ENCODE peak calls at places on chromosomes 4 and X, in nine cellular contexts. One of them, this sample, is unnamed.

GRCh38 chr4:184825394-184826314 is at the start of gene ACSL1:
- DNase-seq in K562: peak; percentile 95
- DNase-seq in SK-N-SH: peak; percentile 99
- DNase-seq in tibial artery: peak; percentile 92
- DNase-seq in right lobe of liver: peak; percentile 92
- DNase-seq in transverse colon: peak; percentile 76
- DNase-seq in adrenal gland: peak; percentile 70
- DNase-seq in fibroblast of lung: peak; percentile 66
- DNase-seq in Panc1: no peak
- DNase-seq in this sample: peak; percentile 73

GRCh38 chr4:15547392-15547791 is 77.7 kb downstream of the CC2D2A start:
- DNase-seq in fibroblast of lung: no peak
- DNase-seq in tibial artery: no peak
- DNase-seq in Panc1: no peak
- DNase-seq in right lobe of liver: no peak
- DNase-seq in K562: no peak
- DNase-seq in transverse colon: no peak
- DNase-seq in SK-N-SH: no peak
- DNase-seq in adrenal gland: no peak
- DNase-seq in this sample: no peak

GRCh38 chr4:80116516-80116915 is 43.5 kb upstream of the ANTXR2 start:
- DNase-seq in SK-N-SH: no peak
- DNase-seq in K562: no peak
- DNase-seq in fibroblast of lung: no peak
- DNase-seq in adrenal gland: no peak
- DNase-seq in tibial artery: no peak
- DNase-seq in right lobe of liver: no peak
- DNase-seq in transverse colon: no peak
- DNase-seq in Panc1: no peak
- DNase-seq in this sample: no peak

GRCh38 chrX:154019061-154019621 is 561 bp downstream of the IRAK1 start:
- DNase-seq in fibroblast of lung: no peak
- DNase-seq in K562: peak; percentile 56
- DNase-seq in transverse colon: peak; percentile 21
- DNase-seq in tibial artery: no peak
- DNase-seq in right lobe of liver: no peak
- DNase-seq in Panc1: no peak
- DNase-seq in adrenal gland: peak; percentile 48
- DNase-seq in SK-N-SH: peak; percentile 66
- DNase-seq in this sample: no peak

GRCh38 chr4:108651068-108651794 is 832 bp downstream of the OSTC start:
- DNase-seq in K562: peak; percentile 33
- DNase-seq in SK-N-SH: peak; percentile 22
- DNase-seq in transverse colon: no peak
- DNase-seq in adrenal gland: no peak
- DNase-seq in tibial artery: no peak
- DNase-seq in Panc1: no peak
- DNase-seq in right lobe of liver: no peak
- DNase-seq in fibroblast of lung: peak; percentile 73
- DNase-seq in this sample: no peak

GRCh38 chr4:134216436-134216835 is 14.8 kb upstream of the PABPC4L start:
- DNase-seq in transverse colon: no peak
- DNase-seq in fibroblast of lung: no peak
- DNase-seq in adrenal gland: no peak
- DNase-seq in right lobe of liver: no peak
- DNase-seq in tibial artery: no peak
- DNase-seq in SK-N-SH: no peak
- DNase-seq in Panc1: no peak
- DNase-seq in K562: no peak
- DNase-seq in this sample: no peak

GRCh38 chrX:133786382-133786781 is 199.0 kb downstream of the GPC3 start:
- DNase-seq in right lobe of liver: no peak
- DNase-seq in transverse colon: no peak
- DNase-seq in tibial artery: no peak
- DNase-seq in SK-N-SH: no peak
- DNase-seq in Panc1: no peak
- DNase-seq in adrenal gland: no peak
- DNase-seq in fibroblast of lung: no peak
- DNase-seq in K562: no peak
- DNase-seq in this sample: no peak

GRCh38 chrX:69137911-69138310 is 27.3 kb downstream of the PJA1 start:
- DNase-seq in K562: no peak
- DNase-seq in SK-N-SH: no peak
- DNase-seq in tibial artery: no peak
- DNase-seq in transverse colon: no peak
- DNase-seq in Panc1: no peak
- DNase-seq in right lobe of liver: no peak
- DNase-seq in adrenal gland: no peak
- DNase-seq in fibroblast of lung: no peak
- DNase-seq in this sample: no peak

GRCh38 chr4:156472624-156473023 is 499.0 kb downstream of the PDGFC start:
- DNase-seq in Panc1: no peak
- DNase-seq in adrenal gland: no peak
- DNase-seq in right lobe of liver: no peak
- DNase-seq in tibial artery: no peak
- DNase-seq in fibroblast of lung: no peak
- DNase-seq in SK-N-SH: no peak
- DNase-seq in K562: no peak
- DNase-seq in transverse colon: no peak
- DNase-seq in this sample: no peak

GRCh38 chr4:168854216-168854921 is 155.7 kb downstream of the CBR4 start:
- DNase-seq in SK-N-SH: no peak
- DNase-seq in tibial artery: no peak
- DNase-seq in K562: no peak
- DNase-seq in Panc1: no peak
- DNase-seq in right lobe of liver: no peak
- DNase-seq in fibroblast of lung: no peak
- DNase-seq in adrenal gland: no peak
- DNase-seq in transverse colon: no peak
- DNase-seq in this sample: no peak

GRCh38 chr4:168857009-168857408 is 153.0 kb downstream of the CBR4 start:
- DNase-seq in right lobe of liver: no peak
- DNase-seq in tibial artery: no peak
- DNase-seq in SK-N-SH: no peak
- DNase-seq in K562: no peak
- DNase-seq in Panc1: no peak
- DNase-seq in adrenal gland: no peak
- DNase-seq in transverse colon: no peak
- DNase-seq in fibroblast of lung: no peak
- DNase-seq in this sample: no peak

GRCh38 chr4:168857546-168858314 is 152.3 kb downstream of the CBR4 start:
- DNase-seq in fibroblast of lung: peak; percentile 97
- DNase-seq in tibial artery: no peak
- DNase-seq in right lobe of liver: no peak
- DNase-seq in K562: no peak
- DNase-seq in Panc1: no peak
- DNase-seq in transverse colon: no peak
- DNase-seq in adrenal gland: no peak
- DNase-seq in SK-N-SH: no peak
- DNase-seq in this sample: peak; percentile 45

GRCh38 chr4:168853770-168854169 is 156.3 kb downstream of the CBR4 start:
- DNase-seq in adrenal gland: no peak
- DNase-seq in SK-N-SH: no peak
- DNase-seq in fibroblast of lung: no peak
- DNase-seq in K562: no peak
- DNase-seq in tibial artery: no peak
- DNase-seq in transverse colon: no peak
- DNase-seq in right lobe of liver: no peak
- DNase-seq in Panc1: no peak
- DNase-seq in this sample: no peak

DNA sequence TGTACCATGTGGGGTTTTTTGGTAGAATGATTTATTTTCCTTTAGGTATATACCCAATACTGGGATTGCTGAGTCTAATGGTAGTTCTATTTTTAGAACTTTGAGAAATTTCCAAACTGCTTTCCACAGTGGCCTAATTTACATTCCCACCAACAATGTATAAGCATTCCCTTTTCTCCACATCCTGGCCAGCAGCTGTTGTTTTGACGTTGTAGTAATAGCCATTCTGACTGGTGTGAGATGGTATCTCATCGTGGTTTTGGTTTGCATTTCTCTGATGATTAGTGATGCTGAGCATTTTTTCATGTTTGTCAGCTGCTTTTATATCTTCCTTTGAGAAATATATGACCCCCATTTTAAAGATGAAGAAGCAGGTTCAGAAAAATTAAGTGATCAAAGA is 153.7 kb downstream of the CBR4 start:
- DNase-seq in fibroblast of lung: peak; percentile 93
- DNase-seq in adrenal gland: no peak
- DNase-seq in right lobe of liver: no peak
- DNase-seq in SK-N-SH: no peak
- DNase-seq in K562: no peak
- DNase-seq in tibial artery: no peak
- DNase-seq in Panc1: no peak
- DNase-seq in transverse colon: no peak
- DNase-seq in this sample: peak; percentile 65
- H3K4me1 ChIP-seq in fibroblast of lung: peaks cover 23% of the 10 kb centered on the region
- H3K4me1 ChIP-seq in adrenal gland: peaks cover 63% of the 10 kb centered on the region
- H3K4me1 ChIP-seq in right lobe of liver: no peaks in the 10 kb centered on the region
- H3K4me1 ChIP-seq in SK-N-SH: peaks cover 26% of the 10 kb centered on the region
- H3K4me1 ChIP-seq in K562: no peaks in the 10 kb centered on the region
- H3K4me1 ChIP-seq in tibial artery: peaks cover 75% of the 10 kb centered on the region
- H3K4me1 ChIP-seq in Panc1: no peaks in the 10 kb centered on the region
- H3K4me1 ChIP-seq in transverse colon: peaks cover 64% of the 10 kb centered on the region
- H3K4me1 ChIP-seq in this sample: peaks cover 59% of the 10 kb centered on the region

DNA sequence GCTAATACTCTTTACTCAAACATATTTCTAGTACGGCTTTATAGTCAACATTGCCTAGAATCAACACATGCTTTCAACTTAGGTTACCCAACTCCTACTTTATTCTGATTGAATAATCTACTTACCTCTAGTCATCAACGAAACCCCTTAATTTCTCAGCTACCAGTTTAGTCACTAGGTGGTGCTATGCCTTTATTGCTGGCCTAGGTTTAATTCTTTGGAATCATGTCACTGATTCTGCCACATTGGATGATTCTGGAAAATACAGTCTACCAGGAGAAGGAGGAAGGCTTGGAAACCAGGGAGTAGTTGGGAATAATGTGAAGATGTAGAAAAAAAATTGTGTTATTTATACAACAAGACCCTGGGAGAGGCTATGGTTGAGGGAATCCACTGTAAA is 167.7 kb downstream of the DCAF12L2 start:
- DNase-seq in SK-N-SH: peak; percentile 1
- DNase-seq in adrenal gland: no peak
- DNase-seq in tibial artery: no peak
- DNase-seq in right lobe of liver: no peak
- DNase-seq in fibroblast of lung: no peak
- DNase-seq in transverse colon: no peak
- DNase-seq in K562: no peak
- DNase-seq in Panc1: peak; percentile 4
- DNase-seq in this sample: no peak
- H3K27ac ChIP-seq in SK-N-SH: no peak overlapping the region
- H3K27ac ChIP-seq in adrenal gland: no peak overlapping the region
- H3K27ac ChIP-seq in tibial artery: no peak overlapping the region
- H3K27ac ChIP-seq in right lobe of liver: no peak overlapping the region
- H3K27ac ChIP-seq in fibroblast of lung: no peak overlapping the region
- H3K27ac ChIP-seq in transverse colon: no peak overlapping the region
- H3K27ac ChIP-seq in K562: no peak overlapping the region
- H3K27ac ChIP-seq in Panc1: no peak overlapping the region
- H3K27ac ChIP-seq in this sample: no peak overlapping the region

DNA sequence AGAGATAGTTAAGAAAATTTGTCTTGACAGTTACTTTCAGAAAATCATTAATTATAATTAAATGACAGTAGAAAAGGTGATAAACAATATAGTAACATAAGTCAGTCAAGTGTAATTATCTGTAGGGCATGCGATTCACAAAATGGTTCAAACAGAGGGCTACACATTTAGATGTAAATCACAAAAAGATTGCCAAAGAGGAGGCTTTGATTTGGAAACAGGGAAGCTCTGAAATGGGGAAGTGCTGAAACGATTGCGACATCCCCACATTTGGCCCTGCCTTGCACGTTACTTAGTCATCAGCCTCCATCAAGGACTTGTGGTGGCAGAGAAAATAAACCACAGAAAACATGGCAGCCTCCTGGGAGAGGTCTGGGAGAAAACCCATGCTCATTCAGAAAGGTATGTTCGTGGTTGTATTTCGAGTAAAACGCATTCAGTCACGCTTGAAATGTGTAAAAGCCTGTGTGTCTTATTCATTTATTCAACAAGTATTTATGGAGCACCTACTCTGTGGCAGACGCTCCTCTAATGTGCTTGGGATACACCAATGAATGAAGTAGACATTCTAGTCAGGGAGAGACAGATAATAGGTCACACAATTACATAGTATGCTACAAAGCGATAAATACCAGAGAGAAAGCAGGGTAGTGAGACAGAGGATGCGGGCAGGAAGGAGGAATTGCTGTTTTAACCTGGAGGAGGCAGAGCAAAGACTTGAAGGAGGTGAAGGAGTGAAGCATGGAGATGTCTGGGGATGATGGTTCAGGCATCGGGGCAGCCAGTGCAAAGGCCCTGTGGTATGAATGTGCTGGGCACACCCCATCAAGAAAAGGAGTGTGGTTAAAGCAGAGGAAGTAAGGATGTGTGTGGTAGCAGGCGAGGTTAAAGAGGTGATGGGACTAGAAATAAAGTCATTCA is 7.8 kb downstream of the RBM47 start:
- DNase-seq in right lobe of liver: peak; percentile 85
- DNase-seq in adrenal gland: peak; percentile 93
- DNase-seq in SK-N-SH: no peak
- DNase-seq in transverse colon: peak; percentile 68
- DNase-seq in K562: no peak
- DNase-seq in fibroblast of lung: peak; percentile 99
- DNase-seq in Panc1: peak; percentile 38
- DNase-seq in tibial artery: peak; percentile 80
- DNase-seq in this sample: peak; percentile 18
- H3K4me1 ChIP-seq in right lobe of liver: no peaks in the 10 kb centered on the region
- H3K4me1 ChIP-seq in adrenal gland: peaks cover 60% of the 10 kb centered on the region
- H3K4me1 ChIP-seq in SK-N-SH: no peaks in the 10 kb centered on the region
- H3K4me1 ChIP-seq in transverse colon: peaks cover 11% of the 10 kb centered on the region
- H3K4me1 ChIP-seq in K562: no peaks in the 10 kb centered on the region
- H3K4me1 ChIP-seq in fibroblast of lung: no peaks in the 10 kb centered on the region
- H3K4me1 ChIP-seq in Panc1: peaks cover 2% of the 10 kb centered on the region
- H3K4me1 ChIP-seq in tibial artery: no peaks in the 10 kb centered on the region
- H3K4me1 ChIP-seq in this sample: peaks cover 8% of the 10 kb centered on the region

GRCh38 chr4:118834070-118834469 is 1.9 kb downstream of the SEC24D start:
- DNase-seq in K562: no peak
- DNase-seq in fibroblast of lung: no peak
- DNase-seq in Panc1: no peak
- DNase-seq in transverse colon: no peak
- DNase-seq in right lobe of liver: no peak
- DNase-seq in adrenal gland: no peak
- DNase-seq in tibial artery: no peak
- DNase-seq in SK-N-SH: peak; percentile 23
- DNase-seq in this sample: no peak

GRCh38 chr4:118834960-118835895 is 698 bp downstream of the SEC24D start:
- DNase-seq in fibroblast of lung: peak; percentile 82
- DNase-seq in adrenal gland: peak; percentile 75
- DNase-seq in right lobe of liver: peak; percentile 76
- DNase-seq in transverse colon: peak; percentile 70
- DNase-seq in Panc1: peak; percentile 35
- DNase-seq in SK-N-SH: peak; percentile 62
- DNase-seq in K562: peak; percentile 19
- DNase-seq in tibial artery: peak; percentile 85
- DNase-seq in this sample: peak; percentile 75

GRCh38 chr4:118835896-118836762 is at the start of gene SEC24D:
- DNase-seq in tibial artery: peak; percentile 92
- DNase-seq in transverse colon: peak; percentile 90
- DNase-seq in right lobe of liver: peak; percentile 91
- DNase-seq in K562: peak; percentile 99
- DNase-seq in fibroblast of lung: peak; percentile 88
- DNase-seq in adrenal gland: peak; percentile 88
- DNase-seq in SK-N-SH: peak; percentile 99
- DNase-seq in Panc1: peak; percentile 27
- DNase-seq in this sample: peak; percentile 85

GRCh38 chr4:118839221-118839927 is 3.4 kb upstream of the SEC24D start:
- DNase-seq in K562: no peak
- DNase-seq in adrenal gland: no peak
- DNase-seq in SK-N-SH: no peak
- DNase-seq in Panc1: no peak
- DNase-seq in tibial artery: no peak
- DNase-seq in fibroblast of lung: no peak
- DNase-seq in transverse colon: no peak
- DNase-seq in right lobe of liver: no peak
- DNase-seq in this sample: no peak

GRCh38 chr4:118836763-118837507 is 1.0 kb upstream of the SEC24D start:
- DNase-seq in right lobe of liver: no peak
- DNase-seq in fibroblast of lung: no peak
- DNase-seq in Panc1: no peak
- DNase-seq in tibial artery: no peak
- DNase-seq in adrenal gland: no peak
- DNase-seq in K562: no peak
- DNase-seq in SK-N-SH: no peak
- DNase-seq in transverse colon: no peak
- DNase-seq in this sample: no peak
- H3K27ac ChIP-seq in right lobe of liver: peak overlapping the region; percentile 98
- H3K27ac ChIP-seq in fibroblast of lung: peak overlapping the region; percentile 98
- H3K27ac ChIP-seq in Panc1: peak overlapping the region; percentile 84
- H3K27ac ChIP-seq in tibial artery: peak overlapping the region; percentile 51
- H3K27ac ChIP-seq in adrenal gland: no peak overlapping the region
- H3K27ac ChIP-seq in K562: peak overlapping the region; percentile 67
- H3K27ac ChIP-seq in SK-N-SH: peak overlapping the region; percentile 95
- H3K27ac ChIP-seq in transverse colon: peak overlapping the region; percentile 99
- H3K27ac ChIP-seq in this sample: peak overlapping the region; percentile 85

This sample was measured in SJSA1.